ENCODE peak calls at places on chromosomes 11 and 22, in four cellular contexts. F is gastrocnemius medialis, W is heart left ventricle, K is pancreas. Y is an unnamed sample.

GRCh38 chr22:38264322-38264843 is 8.4 kb downstream of the TMEM184B start:
- DNase-seq in F (no peak), K (no peak), W (no peak), Y (no peak)

GRCh38 chr11:106280041-106280440 is 202.6 kb downstream of the AASDHPPT start:
- DNase-seq in F (no peak), W (no peak), K (no peak), Y (no peak)

GRCh38 chr11:124716596-124716995 is 23.1 kb upstream of the NRGN start:
- DNase-seq in K (no peak), F (no peak), W (no peak), Y (no peak)

GRCh38 chr11:121426476-121427454 is 25.3 kb upstream of the SORL1 start:
- DNase-seq in K (no peak), F (no peak), W (peak; percentile 49), Y (peak; percentile 49)

GRCh38 chr11:111694851-111695250 is 71.3 kb downstream of the PPP2R1B start:
- DNase-seq in K (no peak), F (no peak), W (peak; percentile 76), Y (no peak)

GRCh38 chr11:22920939-22921565 is 60.8 kb upstream of the CCDC179 start:
- DNase-seq in K (no peak), F (no peak), W (no peak), Y (no peak)

GRCh38 chr11:78000193-78000592 is 5.7 kb upstream of the INTS4 start:
- DNase-seq in F (no peak), W (peak; percentile 29), K (no peak), Y (peak; percentile 41)

GRCh38 chr11:35105319-35106063 is 33.5 kb upstream of the CD44 start:
- DNase-seq in F (no peak), K (no peak), W (peak; percentile 63), Y (no peak)

GRCh38 chr11:1952806-1953482 is 5.8 kb downstream of the MRPL23 start:
- DNase-seq in F (no peak), W (no peak), K (peak; percentile 32), Y (no peak)

GRCh38 chr11:19664896-19665548 is 47.6 kb upstream of the NAV2 start:
- DNase-seq in K (no peak), W (peak; percentile 55), F (no peak), Y (no peak)

GRCh38 chr22:37563153-37564081 is 3.1 kb downstream of the CDC42EP1 start:
- DNase-seq in F (peak; percentile 39), K (peak; percentile 85), W (peak; percentile 79), Y (no peak)

GRCh38 chr22:50531546-50532352 is 1.9 kb upstream of the TYMP start:
- DNase-seq in F (no peak), K (peak; percentile 90), W (peak; percentile 87), Y (peak; percentile 64)

GRCh38 chr11:119148855-119149370 is at the start of gene ABCG4:
- DNase-seq in K (peak; percentile 73), F (no peak), W (no peak), Y (no peak)

GRCh38 chr22:47613606-47614350 is 851.3 kb downstream of the TBC1D22A start:
- DNase-seq in K (no peak), W (peak; percentile 10), F (no peak), Y (no peak)

GRCh38 chr11:75371930-75372876 is 20.7 kb upstream of the ARRB1 start:
- DNase-seq in F (no peak), W (no peak), K (no peak), Y (no peak)

GRCh38 chr11:117827521-117828511 is 3.3 kb upstream of the FXYD2 start:
- DNase-seq in W (peak; percentile 45), K (peak; percentile 70), F (no peak), Y (peak; percentile 31)

GRCh38 chr11:123509737-123510578 is 79.9 kb downstream of the GRAMD1B start:
- DNase-seq in W (no peak), F (no peak), K (no peak), Y (no peak)

GRCh38 chr11:112310414-112310813 is 49.8 kb upstream of the PLET1 start:
- DNase-seq in F (no peak), W (no peak), K (no peak), Y (no peak)

GRCh38 chr11:134679592-134679991 is 267.6 kb upstream of the B3GAT1 start:
- DNase-seq in K (no peak), F (no peak), W (no peak), Y (no peak)

GRCh38 chr11:18704698-18705097 is 6.1 kb downstream of the TMEM86A start:
- DNase-seq in F (no peak), W (no peak), K (no peak), Y (no peak)

GRCh38 chr11:12066799-12067508 is 43.4 kb upstream of the MICAL2 start:
- DNase-seq in F (peak; percentile 80), K (no peak), W (no peak), Y (no peak)

GRCh38 chr11:69497221-69497787 is 15.8 kb downstream of the LINC01488 start:
- DNase-seq in F (peak; percentile 9), K (peak; percentile 91), W (peak; percentile 94), Y (no peak)

GRCh38 chr11:110096369-110096976 is 3.3 kb downstream of the ZC3H12C start:
- DNase-seq in F (no peak), W (no peak), K (no peak), Y (no peak)

GRCh38 chr11:130677486-130678153 is 229.2 kb downstream of the ADAMTS15 start:
- DNase-seq in W (peak; percentile 40), F (no peak), K (no peak), Y (no peak)

GRCh38 chr11:6771926-6772898 is at the start of gene OR2AG2:
- DNase-seq in F (no peak), W (no peak), K (no peak), Y (no peak)

GRCh38 chr11:35582033-35582432 is 36.2 kb upstream of the FJX1 start:
- DNase-seq in F (no peak), W (no peak), K (no peak), Y (no peak)

GRCh38 chr11:111581341-111581740 is 20.9 kb upstream of the SIK2 start:
- DNase-seq in K (no peak), W (no peak), F (no peak), Y (no peak)

GRCh38 chr11:108223449-108224149 is 732 bp downstream of the ATM start:
- DNase-seq in K (no peak), F (no peak), W (no peak), Y (peak; percentile 65)

GRCh38 chr11:83521647-83522596 is 235.8 kb upstream of the CCDC90B start:
- DNase-seq in F (no peak), K (no peak), W (no peak), Y (no peak)

GRCh38 chr22:22342697-22343602 is 98.4 kb downstream of the VPREB1 start:
- DNase-seq in K (peak; percentile 90), W (no peak), F (no peak), Y (peak; percentile 40)

GRCh38 chr11:125496465-125496817 is 376 bp upstream of the FEZ1 start:
- DNase-seq in F (no peak), W (no peak), K (no peak), Y (no peak)

GRCh38 chr22:42857845-42858481 is 890 bp upstream of the ARFGAP3 start:
- DNase-seq in K (peak; percentile 64), F (no peak), W (peak; percentile 66), Y (no peak)

GRCh38 chr22:42432020-42432596 is at the start of gene NFAM1:
- DNase-seq in K (peak; percentile 69), W (peak; percentile 71), F (peak; percentile 30), Y (no peak)

GRCh38 chr22:37476389-37477329 is 9.5 kb downstream of the MFNG start:
- DNase-seq in K (no peak), W (no peak), F (no peak), Y (no peak)

GRCh38 chr22:48698618-48699017 is 1129.1 kb downstream of the BRD1 start:
- DNase-seq in K (peak; percentile 23), W (no peak), F (no peak), Y (no peak)
- H3K27ac ChIP-seq in K (no peak overlapping the region), W (no peak overlapping the region), F (no peak overlapping the region), Y (no peak overlapping the region)

DNA sequence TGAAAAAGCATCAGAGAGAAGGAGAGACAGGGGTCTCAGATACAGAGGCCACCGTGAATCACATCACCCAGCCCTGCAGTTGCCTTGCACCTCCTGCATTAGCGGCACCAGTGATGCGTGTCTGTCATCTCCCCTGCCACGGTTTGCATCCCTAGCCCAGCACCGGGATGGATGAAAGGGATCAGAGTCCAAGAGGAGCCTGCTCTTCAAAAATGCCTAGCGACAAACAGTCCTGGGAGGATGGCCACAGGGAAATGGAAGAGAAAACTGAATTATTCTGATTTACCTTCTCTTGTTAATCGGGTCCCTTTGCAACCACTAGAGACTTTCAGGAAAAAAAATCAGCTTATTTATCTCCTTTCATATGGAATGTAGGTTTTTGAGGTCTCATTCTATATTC is 495.6 kb upstream of the KIRREL3 start:
- DNase-seq in K (no peak), W (no peak), F (no peak), Y (no peak)
- H3K4me3 ChIP-seq in K (no peak overlapping the region), W (no peak overlapping the region), F (no peak overlapping the region), Y (no peak overlapping the region)

DNA sequence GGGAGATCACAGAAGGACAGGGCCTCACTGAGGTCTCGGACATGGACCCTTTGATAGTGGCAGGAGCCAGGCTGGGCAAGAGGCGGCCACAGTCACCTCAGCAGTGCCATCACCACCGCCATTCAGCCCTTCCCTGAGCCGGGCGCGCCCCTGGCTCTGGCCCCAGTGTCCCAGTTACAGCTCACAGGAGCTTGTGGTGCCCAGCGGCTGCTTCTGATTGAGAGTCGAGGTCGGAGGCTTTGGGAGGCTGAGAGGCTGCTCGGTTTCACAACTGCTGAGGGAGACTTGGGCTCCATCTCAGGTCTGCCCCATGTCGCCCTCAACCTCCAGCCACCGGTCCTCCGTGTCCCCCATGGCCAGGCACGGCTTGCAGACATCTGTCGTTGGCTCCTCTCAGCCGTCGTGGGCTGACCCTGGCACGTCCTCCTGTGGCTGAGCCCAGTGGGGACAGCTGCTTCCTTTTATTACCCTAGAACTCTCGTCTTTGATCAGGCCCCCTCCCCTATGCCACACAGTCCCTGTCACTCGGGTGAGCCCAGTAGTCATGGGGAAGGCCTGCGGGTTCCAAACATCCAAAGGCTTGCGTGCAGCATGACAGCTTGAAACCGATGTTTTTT is 28.5 kb upstream of the PPP6R3 start:
- DNase-seq in W (no peak), F (no peak), K (no peak), Y (no peak)
- H3K4me1 ChIP-seq in W (peaks cover 17% of the 10 kb centered on the region), F (no peaks in the 10 kb centered on the region), K (no peaks in the 10 kb centered on the region), Y (no peaks in the 10 kb centered on the region)

GRCh38 chr11:72605958-72606357 is 68.3 kb downstream of the PDE2A start:
- DNase-seq in K (no peak), F (no peak), W (no peak), Y (no peak)

GRCh38 chr11:72607496-72607895 is 66.7 kb downstream of the PDE2A start:
- DNase-seq in F (no peak), K (no peak), W (no peak), Y (no peak)

GRCh38 chr11:72607101-72607468 is 67.1 kb downstream of the PDE2A start:
- DNase-seq in W (no peak), K (no peak), F (no peak), Y (no peak)

GRCh38 chr11:72604256-72604655 is 70.0 kb downstream of the PDE2A start:
- DNase-seq in F (no peak), W (no peak), K (no peak), Y (no peak)

GRCh38 chr11:72606362-72607100 is 67.7 kb downstream of the PDE2A start:
- DNase-seq in K (no peak), W (no peak), F (no peak), Y (no peak)
- H3K27ac ChIP-seq in K (no peak overlapping the region), W (peak overlapping the region; percentile 32), F (no peak overlapping the region), Y (no peak overlapping the region)

GRCh38 chr11:65779669-65779918 is 1.2 kb downstream of the AP5B1 start:
- DNase-seq in K (no peak), F (no peak), W (no peak), Y (no peak)
- H3K4me3 ChIP-seq in K (peak overlapping the region; percentile 71), F (peak overlapping the region; percentile 79), W (peak overlapping the region; percentile 98), Y (no peak overlapping the region)

Y was measured in CD4-positive, alpha-beta memory T cell.